ENCODE peak calls at places on chromosome 3, in eight cellular contexts. L, J, U, R, V, S, N and P are unnamed samples.

GRCh38 chr3:141915766-141916165 is 39.3 kb downstream of the ATP1B3 start:
- DNase-seq in L (no peak), J (no peak), U (no peak), R (no peak), V (no peak), S (no peak), N (no peak), P (no peak)

GRCh38 chr3:109275702-109276293 is 40.5 kb downstream of the DPPA2 start:
- DNase-seq in L (peak), J (no peak), U (peak), R (peak), V (peak), S (peak), N (no peak), P (peak)

GRCh38 chr3:127577448-127577847 is 13.1 kb downstream of the TPRA1 start:
- DNase-seq in L (no peak), J (no peak), U (no peak), R (no peak), V (no peak), S (no peak), N (no peak), P (no peak)

GRCh38 chr3:14235896-14236295 is 57.3 kb downstream of the LSM3 start:
- DNase-seq in L (no peak), J (no peak), U (no peak), R (no peak), V (no peak), S (no peak), N (no peak), P (no peak)

GRCh38 chr3:167001374-167001773 is 378.7 kb downstream of the ZBBX start:
- DNase-seq in L (no peak), J (no peak), U (no peak), R (no peak), V (no peak), S (no peak), N (no peak), P (no peak)

GRCh38 chr3:112187300-112187699 is 54.3 kb upstream of the GCSAM start:
- DNase-seq in L (no peak), J (no peak), U (no peak), R (no peak), V (no peak), S (no peak), N (no peak), P (no peak)

GRCh38 chr3:116341381-116341780 is 103.9 kb downstream of the LSAMP start:
- DNase-seq in L (no peak), J (no peak), U (no peak), R (no peak), V (no peak), S (no peak), N (no peak), P (no peak)

GRCh38 chr3:160006282-160007163 is 17.9 kb downstream of the IL12A start:
- DNase-seq in L (peak), J (no peak), U (peak), R (peak), V (peak), S (peak), N (no peak), P (peak)

GRCh38 chr3:13098192-13098591 is 25.0 kb upstream of the IQSEC1 start:
- DNase-seq in L (no peak), J (no peak), U (no peak), R (no peak), V (no peak), S (no peak), N (no peak), P (no peak)

GRCh38 chr3:187987919-187988318 is 166.0 kb upstream of the LPP start:
- DNase-seq in L (no peak), J (no peak), U (no peak), R (no peak), V (no peak), S (no peak), N (no peak), P (no peak)

GRCh38 chr3:140529096-140529495 is 148.8 kb upstream of the TRIM42 start:
- DNase-seq in L (no peak), J (no peak), U (no peak), R (no peak), V (peak), S (peak), N (no peak), P (peak)

GRCh38 chr3:156837130-156837529 is 11.0 kb downstream of the LEKR1 start:
- DNase-seq in L (no peak), J (no peak), U (peak), R (no peak), V (peak), S (no peak), N (no peak), P (peak)

GRCh38 chr3:184873136-184873535 is 61.2 kb downstream of the VPS8 start:
- DNase-seq in L (no peak), J (no peak), U (no peak), R (no peak), V (no peak), S (no peak), N (no peak), P (no peak)

GRCh38 chr3:126343675-126344074 is 13.5 kb downstream of the KLF15 start:
- DNase-seq in L (no peak), J (peak), U (no peak), R (no peak), V (no peak), S (peak), N (no peak), P (no peak)

GRCh38 chr3:33437556-33438283 is 2.5 kb downstream of the UBP1 start:
- DNase-seq in L (no peak), J (no peak), U (peak), R (peak), V (peak), S (no peak), N (no peak), P (peak)

GRCh38 chr3:49465269-49466034 is 4.6 kb upstream of the DAG1 start:
- DNase-seq in L (no peak), J (no peak), U (no peak), R (no peak), V (no peak), S (peak), N (no peak), P (peak)

GRCh38 chr3:58012302-58012701 is 4.1 kb downstream of the FLNB start:
- DNase-seq in L (no peak), J (no peak), U (no peak), R (no peak), V (no peak), S (no peak), N (no peak), P (no peak)

GRCh38 chr3:115766587-115767492 is 143.5 kb downstream of the GAP43 start:
- DNase-seq in L (no peak), J (no peak), U (no peak), R (no peak), V (peak), S (no peak), N (no peak), P (peak)

GRCh38 chr3:59992578-59992977 is 942.8 kb upstream of the CFAP20DC start:
- DNase-seq in L (no peak), J (no peak), U (no peak), R (no peak), V (no peak), S (no peak), N (no peak), P (no peak)

GRCh38 chr3:13217253-13217652 is 144.0 kb upstream of the IQSEC1 start:
- DNase-seq in L (no peak), J (no peak), U (no peak), R (no peak), V (no peak), S (no peak), N (no peak), P (no peak)

GRCh38 chr3:8776406-8776805 is 7.0 kb upstream of the OXTR start:
- DNase-seq in L (no peak), J (no peak), U (peak), R (no peak), V (no peak), S (no peak), N (no peak), P (no peak)

GRCh38 chr3:182637350-182638197 is 155.7 kb upstream of the ATP11B start:
- DNase-seq in L (no peak), J (no peak), U (no peak), R (no peak), V (no peak), S (no peak), N (no peak), P (no peak)

GRCh38 chr3:181276358-181276896 is 286.9 kb upstream of the DNAJC19 start:
- DNase-seq in L (no peak), J (no peak), U (no peak), R (no peak), V (no peak), S (no peak), N (no peak), P (no peak)

GRCh38 chr3:123706871-123707270 is 122.0 kb upstream of the HACD2 start:
- DNase-seq in L (no peak), J (no peak), U (no peak), R (no peak), V (no peak), S (no peak), N (no peak), P (peak)

GRCh38 chr3:43162573-43163084 is 56.8 kb upstream of the POMGNT2 start:
- DNase-seq in L (no peak), J (no peak), U (no peak), R (no peak), V (no peak), S (no peak), N (no peak), P (no peak)

DNA sequence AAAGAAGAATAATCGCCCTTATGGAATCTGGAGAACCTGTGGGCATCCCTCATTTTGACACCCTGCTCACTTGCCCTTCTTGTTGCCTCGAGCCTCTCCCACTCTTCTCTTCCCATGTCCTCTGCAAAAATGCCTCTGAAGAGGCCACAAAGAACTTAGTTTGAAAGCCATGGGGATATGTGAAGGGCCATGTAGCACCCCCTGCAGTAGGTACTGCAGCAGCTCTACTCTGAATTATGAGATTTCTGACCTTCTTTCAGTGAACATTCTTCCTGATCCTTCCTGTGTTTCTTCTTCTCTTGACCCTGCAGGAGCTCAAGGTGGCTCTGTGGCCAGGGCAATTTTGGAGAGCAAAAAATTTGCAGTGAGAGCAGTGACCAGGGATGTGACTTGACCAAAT is 30.4 kb upstream of the TRA2B start:
- DNase-seq in L (no peak), J (no peak), U (no peak), R (no peak), V (no peak), S (no peak), N (no peak), P (no peak)
- TF ChIP-seq CTCF in L (peak), J (no peak), U (peak), R (no peak), V (no peak), S (no peak), N (no peak), P (no peak)

DNA sequence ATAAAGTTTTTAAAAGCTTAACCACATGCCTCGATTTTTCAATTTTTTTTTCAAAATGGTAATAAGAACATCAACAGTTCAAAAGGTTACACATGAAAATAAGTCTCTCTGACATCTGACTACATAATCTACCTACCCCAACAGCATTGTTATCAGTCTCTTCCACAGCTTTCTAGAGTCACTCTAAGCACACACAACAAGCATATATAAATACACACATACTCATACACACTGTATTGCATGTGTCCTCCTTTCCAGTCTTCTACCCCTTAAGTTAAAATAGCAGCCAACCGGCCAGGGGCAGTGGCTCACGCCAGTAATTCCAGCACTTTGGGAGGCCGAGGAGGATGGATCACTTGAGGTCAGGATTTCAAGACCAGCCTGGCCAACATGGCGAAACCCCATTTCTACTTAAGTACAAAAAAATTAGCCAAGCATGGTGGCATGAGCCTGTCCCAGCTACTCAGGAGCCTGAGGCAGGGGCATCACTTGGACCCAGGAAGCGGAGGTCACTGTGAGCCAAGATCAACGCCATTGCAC is 12.2 kb downstream of the TBL1XR1 start:
- DNase-seq in L (no peak), J (no peak), U (no peak), R (no peak), V (no peak), S (no peak), N (no peak), P (no peak)
- TF ChIP-seq CTCF in L (no peak), J (no peak), U (no peak), R (no peak), V (no peak), S (no peak), N (no peak), P (no peak)

GRCh38 chr3:4493008-4493930 is at the start of gene ITPR1:
- DNase-seq in L (peak), J (peak), U (peak), R (peak), V (peak), S (peak), N (peak), P (peak)
- TF ChIP-seq CTCF in L (no peak), J (no peak), U (no peak), R (no peak), V (no peak), S (no peak), N (no peak), P (no peak)

DNA sequence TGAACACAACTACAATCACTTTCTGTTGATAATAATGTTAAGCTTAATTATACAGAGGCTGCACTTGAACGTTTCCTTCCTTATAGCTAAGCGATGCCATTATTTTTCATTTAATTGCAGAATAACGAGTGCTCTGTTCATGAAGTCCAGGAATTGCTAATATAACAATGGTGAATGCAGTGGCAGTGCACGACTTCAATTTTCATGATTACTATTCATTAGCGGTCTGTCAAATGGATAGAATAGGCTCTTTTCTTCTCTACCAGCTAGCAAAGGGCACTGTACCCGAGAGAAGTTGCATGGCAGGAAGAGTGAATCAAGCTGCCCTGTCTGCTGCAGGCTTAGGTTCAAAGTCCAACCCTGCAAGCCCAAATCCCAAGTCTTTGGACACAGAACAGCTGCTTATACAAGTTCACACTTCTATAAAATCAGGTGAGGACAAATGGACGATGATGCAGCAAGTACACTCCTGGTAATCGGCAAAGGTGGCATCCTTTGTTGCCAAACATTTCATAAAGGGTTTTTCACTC is 75.6 kb downstream of the PDZRN3 start:
- DNase-seq in L (no peak), J (no peak), U (no peak), R (no peak), V (no peak), S (no peak), N (no peak), P (no peak)
- TF ChIP-seq CTCF in L (no peak), J (no peak), U (no peak), R (no peak), V (no peak), S (no peak), N (no peak), P (no peak)

GRCh38 chr3:52830535-52831258 is at the start of gene ITIH4:
- DNase-seq in L (no peak), J (no peak), U (no peak), R (no peak), V (peak), S (no peak), N (no peak), P (peak)

GRCh38 chr3:52827441-52827840 is 3.0 kb downstream of the ITIH4 start:
- DNase-seq in L (no peak), J (no peak), U (peak), R (no peak), V (peak), S (no peak), N (no peak), P (peak)

GRCh38 chr3:52829906-52830463 is 487 bp downstream of the ITIH4 start:
- DNase-seq in L (no peak), J (no peak), U (no peak), R (no peak), V (peak), S (no peak), N (no peak), P (no peak)

GRCh38 chr3:52829482-52829881 is 990 bp downstream of the ITIH4 start:
- DNase-seq in L (no peak), J (no peak), U (no peak), R (no peak), V (no peak), S (no peak), N (no peak), P (no peak)

GRCh38 chr3:52827866-52828376 is 2.6 kb downstream of the ITIH4 start:
- DNase-seq in L (no peak), J (no peak), U (no peak), R (peak), V (no peak), S (peak), N (no peak), P (no peak)
- TF ChIP-seq CTCF in L (peak), J (no peak), U (peak), R (no peak), V (no peak), S (no peak), N (no peak), P (no peak)

GRCh38 chr3:94221829-94222228 is 159.0 kb downstream of the NSUN3 start:
- DNase-seq in L (no peak), J (no peak), U (no peak), R (no peak), V (no peak), S (no peak), N (no peak), P (no peak)

GRCh38 chr3:94226058-94226457 is 163.2 kb downstream of the NSUN3 start:
- DNase-seq in L (no peak), J (no peak), U (peak), R (no peak), V (peak), S (no peak), N (no peak), P (peak)

DNA sequence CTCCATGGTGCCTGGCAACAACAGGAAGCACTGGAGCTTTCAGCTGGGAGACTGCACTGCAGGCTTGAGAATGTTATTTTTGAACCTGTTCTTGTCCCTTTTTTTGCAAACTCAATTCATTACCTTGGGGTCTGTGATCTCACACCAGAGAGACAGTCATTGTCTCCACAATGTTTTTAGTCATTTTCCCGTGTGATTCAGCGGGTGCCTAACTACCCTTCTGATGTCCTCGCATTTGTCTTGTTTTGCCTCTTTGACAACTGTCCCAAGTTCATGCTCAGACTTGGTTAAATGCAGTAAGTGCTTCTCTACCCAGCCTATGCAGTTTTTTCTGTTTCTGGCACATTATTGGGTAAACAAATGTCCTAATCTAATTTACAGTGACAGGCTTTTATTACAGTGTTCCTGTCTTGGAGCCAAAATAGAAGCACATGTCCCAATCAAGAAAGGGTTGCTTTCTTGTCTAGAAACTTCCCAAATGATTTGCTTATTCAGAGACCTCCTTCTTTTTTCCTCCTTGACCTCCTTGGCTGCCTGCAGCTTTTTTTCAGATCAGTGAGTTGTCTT is 162.4 kb downstream of the NSUN3 start:
- DNase-seq in L (no peak), J (no peak), U (peak), R (no peak), V (peak), S (no peak), N (no peak), P (no peak)
- TF ChIP-seq CTCF in L (no peak), J (no peak), U (no peak), R (no peak), V (no peak), S (no peak), N (no peak), P (no peak)

GRCh38 chr3:197963019-197963637 is 3.1 kb downstream of the LMLN start:
- DNase-seq in L (no peak), J (no peak), U (no peak), R (no peak), V (no peak), S (no peak), N (no peak), P (no peak)
- TF ChIP-seq CTCF in L (no peak), J (no peak), U (no peak), R (no peak), V (no peak), S (no peak), N (no peak), P (no peak)